ENCODE peak calls at places on chromosome 14, in six cellular contexts. E, W, K, S, H and Y are unnamed samples.

GRCh38 chr14:67618617-67619063 is 1.1 kb upstream of the ARG2 start:
- DNase-seq in E (peak), W (no peak), S (peak), K (peak), H (peak), Y (peak)

GRCh38 chr14:103650213-103650612 is 21.2 kb downstream of the KLC1 start:
- DNase-seq in E (no peak), S (no peak), W (no peak), H (no peak), K (no peak), Y (no peak)

GRCh38 chr14:73463411-73463810 is 5.1 kb upstream of the NUMB start:
- DNase-seq in W (no peak), E (peak), S (no peak), H (no peak), K (no peak), Y (no peak)

GRCh38 chr14:106845286-106846087 is 1319.1 kb downstream of the TMEM121 start:
- DNase-seq in H (peak), K (no peak), E (peak), W (peak), S (peak), Y (peak)

GRCh38 chr14:23138173-23138535 is 19.1 kb upstream of the CEBPE start:
- DNase-seq in W (no peak), S (no peak), H (no peak), K (no peak), E (no peak), Y (no peak)

GRCh38 chr14:94173885-94174621 is at the start of gene PPP4R4:
- DNase-seq in K (peak), S (peak), E (peak), W (peak), H (peak), Y (peak)

GRCh38 chr14:82313889-82314288 is 780.2 kb upstream of the SEL1L start:
- DNase-seq in W (no peak), S (peak), H (peak), K (no peak), E (no peak), Y (peak)

GRCh38 chr14:92946847-92947545 is 24.0 kb downstream of the CHGA start:
- DNase-seq in K (no peak), S (no peak), H (no peak), E (no peak), W (no peak), Y (no peak)

GRCh38 chr14:23307687-23308644 is 1.3 kb downstream of the BCL2L2 start:
- DNase-seq in E (peak), W (no peak), K (no peak), H (no peak), S (no peak), Y (no peak)

GRCh38 chr14:56145965-56146364 is 27.8 kb downstream of the PELI2 start:
- DNase-seq in S (no peak), E (peak), K (no peak), W (no peak), H (no peak), Y (no peak)

GRCh38 chr14:73237786-73238261 is 518 bp downstream of the PAPLN start:
- DNase-seq in E (no peak), H (peak), S (no peak), K (peak), W (no peak), Y (no peak)

GRCh38 chr14:38208825-38209562 is 1.3 kb downstream of the SSTR1 start:
- DNase-seq in E (no peak), S (no peak), W (no peak), K (peak), H (peak), Y (peak)

GRCh38 chr14:95683793-95684192 is 2.4 kb upstream of the TCL1B start:
- DNase-seq in K (peak), W (peak), H (no peak), E (peak), S (no peak), Y (no peak)

GRCh38 chr14:60206249-60206670 is 41.1 kb upstream of the DHRS7 start:
- DNase-seq in W (no peak), S (no peak), K (no peak), E (no peak), H (no peak), Y (no peak)

GRCh38 chr14:59829469-59829868 is 41.1 kb downstream of the RTN1 start:
- DNase-seq in E (no peak), H (no peak), K (no peak), W (no peak), S (no peak), Y (no peak)

GRCh38 chr14:104610749-104611310 is 6.3 kb upstream of the TMEM179 start:
- DNase-seq in K (no peak), W (no peak), S (no peak), E (no peak), H (no peak), Y (no peak)

GRCh38 chr14:21204167-21205025 is 48.5 kb upstream of the OR5AU1 start:
- DNase-seq in S (no peak), K (no peak), E (no peak), H (no peak), W (no peak), Y (no peak)

GRCh38 chr14:106831322-106831720 is 1304.9 kb downstream of the TMEM121 start:
- DNase-seq in S (no peak), W (peak), E (peak), H (no peak), K (no peak), Y (no peak)

GRCh38 chr14:66434464-66434863 is 51.7 kb upstream of the CCDC196 start:
- DNase-seq in K (no peak), H (no peak), S (no peak), W (no peak), E (no peak), Y (no peak)

GRCh38 chr14:78081245-78081644 is 88.9 kb upstream of the NRXN3 start:
- DNase-seq in E (no peak), K (no peak), H (peak), S (no peak), W (no peak), Y (peak)

GRCh38 chr14:95185452-95186392 is 28.4 kb upstream of the DICER1 start:
- DNase-seq in S (no peak), E (no peak), W (no peak), H (no peak), K (no peak), Y (no peak)